ENCODE peak calls at places on chromosomes 6 and 20, in six cellular contexts. G, N, S, F, M and K are unnamed samples. For H3K27me3, the result is how much of the 10 kb centered on the place peaks cover.

GRCh38 chr20:4767084-4767483 is 45.4 kb downstream of the PRND start:
- DNase-seq in G (no peak), N (no peak), F (no peak), S (no peak), M (no peak), K (no peak)

GRCh38 chr6:138372711-138373463 is 4.8 kb upstream of the SMIM28 start:
- DNase-seq in M (no peak), N (no peak), G (no peak), F (peak), S (no peak), K (no peak)

GRCh38 chr6:156848123-156848522 is 70.9 kb downstream of the ARID1B start:
- DNase-seq in M (no peak), S (no peak), F (peak), N (no peak), G (no peak), K (no peak)

GRCh38 chr6:37485259-37485658 is 14.4 kb downstream of the CCDC167 start:
- DNase-seq in M (peak), F (no peak), N (no peak), G (no peak), S (no peak), K (no peak)

GRCh38 chr6:73032586-73032985 is 192.7 kb downstream of the KHDC1L start:
- DNase-seq in N (no peak), G (no peak), F (no peak), M (no peak), S (no peak), K (no peak)

GRCh38 chr6:27188885-27189418 is 58.5 kb upstream of the PRSS16 start:
- DNase-seq in N (no peak), S (peak), G (peak), M (peak), F (peak), K (no peak)

GRCh38 chr6:52362443-52363221 is 681 bp downstream of the PAQR8 start:
- DNase-seq in N (peak), G (peak), M (peak), F (peak), S (peak), K (peak)

GRCh38 chr6:113819169-113819830 is 37.8 kb upstream of the MARCKS start:
- DNase-seq in S (peak), F (no peak), G (peak), N (no peak), M (no peak), K (no peak)

GRCh38 chr6:89970609-89971337 is 76.5 kb downstream of the GJA10 start:
- DNase-seq in M (peak), F (peak), S (peak), G (no peak), N (no peak), K (no peak)

GRCh38 chr6:112054520-112055160 is 736 bp downstream of the CCN6 start:
- DNase-seq in G (no peak), M (no peak), N (no peak), S (no peak), F (no peak), K (no peak)

GRCh38 chr6:46815130-46815529 is 21.9 kb downstream of the MEP1A start:
- DNase-seq in S (no peak), F (no peak), G (no peak), N (no peak), M (no peak), K (no peak)

GRCh38 chr20:1330075-1330830 is 1.3 kb upstream of the SDCBP2 start:
- DNase-seq in M (no peak), N (no peak), S (peak), G (peak), F (peak), K (peak)

GRCh38 chr6:145187491-145188206 is 547.7 kb downstream of the EPM2A start:
- DNase-seq in N (no peak), G (no peak), M (no peak), S (no peak), F (no peak), K (no peak)

GRCh38 chr6:30743099-30744053 is 889 bp upstream of the FLOT1 start:
- DNase-seq in N (peak), G (peak), S (peak), M (no peak), F (peak), K (peak)

GRCh38 chr6:152110878-152111820 is 303.7 kb downstream of the ESR1 start:
- DNase-seq in S (no peak), F (peak), M (peak), G (peak), N (no peak), K (no peak)

GRCh38 chr20:34824026-34824860 is 1.2 kb downstream of the NCOA6 start:
- DNase-seq in F (peak), M (peak), G (peak), S (peak), N (no peak), K (no peak)

GRCh38 chr20:47726632-47727031 is 58.6 kb downstream of the SULF2 start:
- DNase-seq in N (no peak), G (no peak), F (no peak), S (no peak), M (no peak), K (no peak)

GRCh38 chr20:44448753-44449546 is 26.7 kb upstream of the TTPAL start:
- DNase-seq in F (peak), G (peak), M (peak), N (peak), S (no peak), K (no peak)

GRCh38 chr20:54350415-54350814 is 125.0 kb upstream of the DOK5 start:
- DNase-seq in N (no peak), F (peak), S (no peak), G (no peak), M (no peak), K (no peak)

GRCh38 chr20:52540489-52540888 is 348.9 kb upstream of the ZFP64 start:
- DNase-seq in M (no peak), S (no peak), N (no peak), F (no peak), G (no peak), K (no peak)

GRCh38 chr6:130600880-130601341 is 226.3 kb upstream of the SMLR1 start:
- DNase-seq in N (no peak), F (no peak), M (no peak), G (no peak), S (no peak), K (no peak)

GRCh38 chr6:95325858-95326257 is 251.5 kb upstream of the MANEA start:
- DNase-seq in F (no peak), N (no peak), M (no peak), S (no peak), G (no peak), K (no peak)

GRCh38 chr20:45934046-45934586 is 367 bp upstream of the PCIF1 start:
- DNase-seq in F (peak), G (peak), S (peak), M (peak), N (peak), K (peak)

GRCh38 chr6:130417951-130418350 is 52.1 kb downstream of the TMEM200A start:
- DNase-seq in F (peak), N (no peak), M (no peak), G (no peak), S (no peak), K (no peak)

GRCh38 chr20:10502098-10502526 is 67.0 kb downstream of the SLX4IP start:
- DNase-seq in S (no peak), M (no peak), N (no peak), F (no peak), G (no peak), K (no peak)

GRCh38 chr6:133972388-133972787 is 19.4 kb downstream of the TBPL1 start:
- DNase-seq in G (no peak), M (no peak), N (no peak), S (no peak), F (no peak), K (no peak)

GRCh38 chr6:71209206-71209605 is 79.4 kb upstream of the OGFRL1 start:
- DNase-seq in F (no peak), G (no peak), M (no peak), N (no peak), S (no peak), K (no peak)

GRCh38 chr20:40080059-40080652 is 608.9 kb downstream of the MAFB start:
- DNase-seq in M (no peak), N (no peak), S (no peak), G (no peak), F (no peak), K (no peak)

GRCh38 chr6:37985355-37985754 is 165.8 kb downstream of the ZFAND3 start:
- DNase-seq in G (no peak), S (no peak), F (no peak), M (no peak), N (no peak), K (no peak)

GRCh38 chr6:36604090-36605060 is 10.2 kb downstream of the SRSF3 start:
- DNase-seq in N (no peak), M (no peak), S (no peak), G (peak), F (no peak), K (no peak)

GRCh38 chr6:37946021-37946420 is 126.5 kb downstream of the ZFAND3 start:
- DNase-seq in S (no peak), F (no peak), G (no peak), N (no peak), M (no peak), K (no peak)

GRCh38 chr6:42163941-42164340 is 9.2 kb upstream of the GUCA1A start:
- DNase-seq in M (no peak), F (no peak), S (no peak), G (no peak), N (no peak), K (no peak)

GRCh38 chr6:12718025-12718424 is 1.5 kb downstream of the PHACTR1 start:
- DNase-seq in M (no peak), S (no peak), N (no peak), G (no peak), F (peak), K (no peak)

GRCh38 chr6:27866370-27867050 is 45.7 kb downstream of the OR2B2 start:
- DNase-seq in F (peak), M (peak), G (no peak), N (peak), S (no peak), K (no peak)

GRCh38 chr6:156423829-156424228 is 353.3 kb upstream of the ARID1B start:
- DNase-seq in M (no peak), S (no peak), G (no peak), N (no peak), F (no peak), K (no peak)

GRCh38 chr6:10163159-10163962 is 251.5 kb downstream of the TFAP2A start:
- DNase-seq in F (no peak), S (no peak), G (no peak), M (no peak), N (no peak), K (no peak)

GRCh38 chr20:45987108-45987780 is 15.2 kb upstream of the ZNF335 start:
- DNase-seq in N (peak), F (peak), M (peak), G (peak), S (peak), K (peak)

GRCh38 chr6:11869656-11870340 is 91.2 kb upstream of the ADTRP start:
- DNase-seq in M (no peak), G (peak), N (no peak), F (peak), S (peak), K (no peak)

DNA sequence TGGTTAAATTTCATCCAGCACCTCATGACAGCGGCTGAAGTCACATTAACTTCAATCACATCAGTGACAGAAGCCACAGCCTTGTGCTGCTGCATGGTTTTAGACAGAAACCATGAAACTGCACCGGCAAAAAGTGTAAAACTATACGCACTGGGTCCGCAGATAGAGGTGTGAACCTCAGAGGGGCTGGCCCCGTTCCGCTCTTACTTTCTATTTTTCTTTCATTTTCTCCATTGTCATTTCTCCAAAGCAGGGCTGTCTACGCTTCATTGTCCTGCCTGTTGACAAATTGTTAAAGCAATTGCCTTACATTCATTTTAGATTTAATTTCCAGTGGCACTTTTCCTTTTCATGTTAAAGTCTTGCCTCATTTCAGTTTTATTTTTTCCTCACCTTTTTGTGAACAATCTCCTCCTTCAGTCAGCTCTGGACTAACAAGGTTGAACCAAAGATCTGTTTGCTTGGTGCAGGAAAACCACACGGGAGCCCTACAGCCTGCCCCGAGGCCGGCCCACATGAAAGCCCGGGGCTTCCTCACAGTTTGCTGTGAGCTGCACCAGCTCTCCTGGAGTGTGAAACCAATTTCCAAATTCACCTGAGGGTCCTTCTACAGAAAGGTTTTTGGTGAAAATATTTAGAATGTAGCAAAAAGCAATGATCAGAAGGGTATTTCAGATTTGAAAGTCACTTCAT is 63.7 kb downstream of the PRR18 start:
- DNase-seq in M (no peak), G (no peak), F (no peak), S (no peak), N (no peak), K (peak)
- H3K4me3 ChIP-seq in M (no peak), G (no peak), F (no peak), S (no peak), N (no peak), K (no peak)

DNA sequence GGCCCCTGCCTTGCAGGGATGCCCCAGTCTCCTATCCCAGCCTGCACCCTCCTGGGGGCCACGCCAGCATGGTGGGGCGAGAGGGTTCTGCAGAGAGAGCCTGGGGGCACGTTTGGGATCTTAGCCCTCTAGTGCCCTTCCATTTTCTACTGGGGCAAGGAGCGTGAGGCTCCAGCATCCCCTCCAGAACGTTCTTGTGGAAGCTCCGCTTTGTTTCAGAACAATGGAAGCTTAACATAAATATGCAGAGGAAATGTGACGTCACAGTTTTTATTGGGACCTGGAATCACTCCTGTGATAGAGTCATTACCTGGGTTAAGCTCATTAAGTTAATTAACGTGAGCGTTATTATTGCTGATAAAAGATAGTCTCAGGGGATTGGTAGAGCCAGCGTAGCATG is 19.6 kb downstream of the BHLHE23 start:
- DNase-seq in N (no peak), F (no peak), M (no peak), S (no peak), G (no peak), K (no peak)
- H3K27me3 ChIP-seq in N (under half), F (under half), M (under half), S (under half), G (under half), K (half or more)

DNA sequence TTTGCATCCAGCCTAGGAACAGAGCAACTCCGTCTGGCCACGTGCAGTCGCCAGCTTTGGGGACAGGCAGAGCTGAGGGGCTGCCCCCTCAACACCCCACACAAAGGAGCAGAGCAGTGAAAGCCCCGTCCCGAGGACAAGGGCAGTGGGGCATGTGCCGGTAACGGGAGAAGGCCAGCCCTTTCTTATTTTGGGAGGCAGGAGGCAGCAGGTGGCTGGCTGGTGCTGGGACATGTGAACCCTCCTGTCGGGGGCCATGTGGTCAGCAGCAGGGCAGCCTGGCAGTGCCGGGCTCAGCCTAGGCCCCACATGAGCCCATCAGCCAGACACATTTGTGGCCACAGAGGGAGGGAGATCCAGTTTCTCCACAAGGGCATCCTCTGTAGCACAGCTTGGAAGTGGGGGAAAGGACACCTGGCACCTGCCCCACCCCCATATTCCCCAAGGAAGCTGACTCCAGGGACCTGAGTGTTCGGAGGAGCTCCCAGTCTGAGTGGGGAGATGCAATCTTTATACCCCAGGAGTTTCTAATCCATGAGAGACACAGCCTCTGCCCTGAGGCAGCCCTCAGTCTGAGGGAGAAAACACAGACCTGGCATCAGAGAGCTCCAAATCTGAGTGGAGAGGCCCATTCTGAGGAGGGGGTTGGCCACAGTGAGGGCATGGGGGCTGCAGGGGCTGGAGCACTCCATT is 137.6 kb downstream of the MRPL14 start:
- DNase-seq in G (no peak), M (peak), S (no peak), F (no peak), N (peak), K (no peak)
- H3K4me3 ChIP-seq in G (no peak), M (peak), S (no peak), F (no peak), N (no peak), K (no peak)

GRCh38 chr6:125802383-125802782 is 11.6 kb downstream of the NCOA7 start:
- DNase-seq in M (no peak), G (no peak), N (no peak), S (no peak), F (no peak), K (no peak)
- H3K27me3 ChIP-seq in M (under half), G (under half), N (under half), S (under half), F (under half), K (under half)